ENCODE peak calls at places on chromosomes 2 and 18, in four cellular contexts. B is HFF-Myc, E is Panc1, J is HAP-1. C is an unnamed sample.

GRCh38 chr18:80167331-80167730 is 58.3 kb downstream of the ADNP2 start:
- DNase-seq in B (no peak), E (no peak), J (no peak), C (no peak)

GRCh38 chr2:111706481-111707001 is 177.5 kb downstream of the ANAPC1 start:
- DNase-seq in E (no peak), J (no peak), B (no peak), C (no peak)

GRCh38 chr18:3097082-3097481 is 84.1 kb upstream of the LPIN2 start:
- DNase-seq in B (no peak), J (no peak), E (no peak), C (no peak)

GRCh38 chr2:134261398-134262131 is 7.7 kb downstream of the MGAT5 start:
- DNase-seq in E (no peak), B (no peak), J (no peak), C (no peak)

GRCh38 chr2:151238527-151239487 is 22.9 kb downstream of the RBM43 start:
- DNase-seq in J (peak; percentile 63), E (no peak), B (no peak), C (peak; percentile 46)

GRCh38 chr18:3623769-3624545 is 174.0 kb downstream of the TGIF1 start:
- DNase-seq in J (no peak), E (peak; percentile 95), B (peak; percentile 87), C (peak; percentile 95)

GRCh38 chr2:234588054-234588430 is 91.2 kb upstream of the ARL4C start:
- DNase-seq in E (no peak), B (no peak), J (no peak), C (no peak)

GRCh38 chr2:111981666-111982065 is 73.4 kb upstream of the TMEM87B start:
- DNase-seq in J (no peak), E (no peak), B (no peak), C (no peak)

GRCh38 chr2:4937550-4937949 is 754.6 kb upstream of the SOX11 start:
- DNase-seq in B (no peak), E (no peak), J (no peak), C (no peak)

GRCh38 chr2:231364961-231365810 is 30.3 kb upstream of the B3GNT7 start:
- DNase-seq in E (peak; percentile 82), B (peak; percentile 76), J (peak; percentile 94), C (peak; percentile 45)

GRCh38 chr2:232545511-232546375 is 4.6 kb downstream of the TIGD1 start:
- DNase-seq in E (no peak), J (no peak), B (no peak), C (no peak)

GRCh38 chr18:48872234-48873145 is 78.3 kb downstream of the SMAD7 start:
- DNase-seq in J (no peak), E (no peak), B (no peak), C (peak; percentile 19)

GRCh38 chr18:49500136-49500921 is 13.3 kb upstream of the C18orf32 start:
- DNase-seq in E (no peak), J (peak; percentile 96), B (no peak), C (no peak)

GRCh38 chr2:206701952-206702630 is 16.1 kb downstream of the DYTN start:
- DNase-seq in J (no peak), E (no peak), B (no peak), C (no peak)

GRCh38 chr2:129936334-129936934 is 43.0 kb upstream of the RAB6C start:
- DNase-seq in J (no peak), E (no peak), B (no peak), C (no peak)

GRCh38 chr2:237665713-237666143 is 38.3 kb downstream of the LRRFIP1 start:
- DNase-seq in J (peak; percentile 44), E (no peak), B (no peak), C (no peak)

GRCh38 chr2:96306370-96306769 is 1.0 kb upstream of the SNRNP200 start:
- DNase-seq in B (no peak), E (no peak), J (no peak), C (no peak)

GRCh38 chr2:200003444-200003843 is 48.1 kb downstream of the MAIP1 start:
- DNase-seq in J (no peak), B (no peak), E (no peak), C (no peak)

GRCh38 chr2:121335294-121336290 is 50.6 kb upstream of the TFCP2L1 start:
- DNase-seq in J (no peak), B (no peak), E (no peak), C (no peak)

GRCh38 chr18:3466051-3466450 is 16.1 kb downstream of the TGIF1 start:
- DNase-seq in B (peak; percentile 65), E (no peak), J (no peak), C (no peak)

GRCh38 chr2:111167238-111168162 is 46.8 kb downstream of the BCL2L11 start:
- DNase-seq in J (no peak), E (no peak), B (no peak), C (no peak)

GRCh38 chr2:206274434-206275273 is at the start of gene ZDBF2:
- DNase-seq in J (peak; percentile 38), B (no peak), E (no peak), C (no peak)

GRCh38 chr2:127906206-127906926 is 20.6 kb upstream of the AMMECR1L start:
- DNase-seq in B (no peak), E (no peak), J (no peak), C (no peak)

GRCh38 chr2:9570182-9571060 is 14.8 kb upstream of the ADAM17 start:
- DNase-seq in J (no peak), E (no peak), B (no peak), C (no peak)

GRCh38 chr2:42249284-42249683 is 80.1 kb downstream of the EML4 start:
- DNase-seq in E (no peak), B (no peak), J (no peak), C (no peak)

GRCh38 chr18:74171910-74172606 is 23.7 kb downstream of the TIMM21 start:
- DNase-seq in B (no peak), E (no peak), J (no peak), C (no peak)
- H3K4me3 ChIP-seq in B (no peak overlapping the region), E (peak overlapping the region; percentile 31), J (no peak overlapping the region), C (no peak overlapping the region)

GRCh38 chr2:57893800-57894199 is 152.8 kb upstream of the VRK2 start:
- DNase-seq in J (no peak), B (no peak), E (no peak), C (no peak)

GRCh38 chr2:57892920-57893319 is 153.7 kb upstream of the VRK2 start:
- DNase-seq in B (no peak), E (no peak), J (no peak), C (no peak)

GRCh38 chr2:57890462-57890861 is 156.1 kb upstream of the VRK2 start:
- DNase-seq in J (no peak), B (peak; percentile 16), E (no peak), C (peak; percentile 38)

GRCh38 chr2:57893347-57893746 is 153.3 kb upstream of the VRK2 start:
- DNase-seq in J (no peak), B (no peak), E (no peak), C (no peak)

DNA sequence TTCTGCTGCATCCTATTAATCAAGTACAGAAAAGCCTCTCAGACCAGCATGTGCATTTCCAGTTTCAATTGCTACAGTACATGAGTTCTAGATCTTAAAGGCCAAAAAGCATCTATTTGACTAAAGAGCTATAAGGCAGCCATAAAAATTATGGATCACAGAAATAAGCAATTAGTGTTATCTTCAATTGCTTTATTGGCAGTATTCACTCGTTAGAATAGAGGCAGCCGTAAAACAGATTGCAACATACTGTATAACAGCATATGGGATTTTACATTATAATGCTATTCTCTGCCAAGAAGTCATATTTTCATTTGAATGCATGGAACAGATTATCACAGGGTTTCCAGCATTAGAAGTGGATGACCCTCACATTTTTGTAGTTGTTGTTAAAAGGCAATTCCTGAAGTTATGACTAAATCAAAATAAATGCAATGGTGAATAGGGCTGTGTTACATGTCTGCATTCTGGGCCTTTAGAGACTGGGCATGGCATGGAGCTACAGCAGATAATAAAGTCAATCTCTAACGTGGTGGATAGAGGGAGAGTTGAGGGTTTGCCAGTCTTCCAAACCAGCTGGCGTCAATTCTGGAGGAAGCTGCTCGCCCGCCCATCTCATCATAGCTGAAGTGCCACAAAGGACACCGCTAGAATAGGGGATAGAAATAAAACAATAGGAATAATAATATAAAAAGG is 155.5 kb upstream of the VRK2 start:
- DNase-seq in E (no peak), B (no peak), J (peak; percentile 38), C (peak; percentile 41)
- H3K4me3 ChIP-seq in E (no peak overlapping the region), B (no peak overlapping the region), J (no peak overlapping the region), C (no peak overlapping the region)

GRCh38 chr2:53826587-53827397 is 33.0 kb downstream of the GPR75 start:
- DNase-seq in J (no peak), B (no peak), E (no peak), C (no peak)
- H3K4me3 ChIP-seq in J (no peak overlapping the region), B (no peak overlapping the region), E (no peak overlapping the region), C (no peak overlapping the region)

DNA sequence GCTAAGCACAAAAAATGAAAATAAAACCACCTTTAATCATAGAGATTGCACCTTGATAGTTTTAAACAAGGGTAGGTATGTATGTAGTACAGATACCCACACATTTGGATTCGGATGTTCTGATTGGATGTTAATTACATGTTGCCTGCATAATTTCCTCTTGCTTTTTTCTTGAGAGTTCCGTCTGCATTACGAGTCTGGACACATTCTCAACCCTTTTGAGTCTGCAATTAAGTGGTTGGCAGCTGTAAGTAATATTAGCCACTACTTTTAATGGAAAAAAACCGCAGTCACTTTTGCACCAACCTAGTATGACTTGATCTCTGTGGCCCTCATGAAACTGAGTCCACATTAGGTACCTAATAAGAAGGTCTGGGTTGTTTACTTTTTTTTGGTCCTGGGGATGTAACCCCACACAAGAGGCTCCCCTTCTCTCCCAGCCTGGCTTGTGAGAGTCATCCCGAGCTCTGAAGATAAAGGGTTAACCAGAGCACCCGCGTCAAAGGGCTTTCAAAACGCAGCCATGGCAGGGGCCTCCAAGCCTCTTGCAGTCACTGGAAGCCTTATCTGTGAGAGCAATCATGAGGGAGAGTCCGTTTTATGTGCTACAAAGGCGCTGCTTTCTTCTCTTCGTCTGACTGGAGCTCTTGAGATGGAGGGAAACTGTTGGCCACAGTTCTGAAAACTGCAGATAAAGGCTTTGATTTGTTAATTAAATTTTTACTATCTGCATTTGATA is 217.4 kb downstream of the VAPA start:
- DNase-seq in B (no peak), J (peak; percentile 8), E (no peak), C (no peak)
- H3K4me3 ChIP-seq in B (no peak overlapping the region), J (peak overlapping the region; percentile 5), E (no peak overlapping the region), C (no peak overlapping the region)

DNA sequence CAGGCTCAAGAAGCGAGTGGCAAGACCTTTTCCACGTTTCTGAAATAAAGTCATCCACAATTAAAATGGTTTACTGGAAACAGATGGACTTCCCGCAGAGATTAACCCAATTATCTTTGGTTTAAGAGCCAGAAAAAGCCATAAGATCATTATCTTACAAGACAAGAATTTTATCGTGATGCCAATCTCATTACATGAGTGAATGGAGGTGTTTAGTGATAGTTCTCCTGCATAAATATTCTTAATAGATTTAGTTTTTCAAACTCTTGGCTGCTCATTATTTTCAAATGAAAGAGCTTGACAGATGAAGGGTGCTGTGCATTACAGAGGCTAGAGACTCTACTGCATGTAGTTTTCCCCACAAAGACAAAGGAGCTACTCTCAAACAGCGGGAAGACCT is 1028.4 kb upstream of the PIK3C3 start:
- DNase-seq in J (peak; percentile 83), E (no peak), B (no peak), C (peak; percentile 12)
- H3K4me3 ChIP-seq in J (no peak overlapping the region), E (no peak overlapping the region), B (no peak overlapping the region), C (no peak overlapping the region)

GRCh38 chr2:161245671-161246070 is 62.6 kb upstream of the PSMD14 start:
- DNase-seq in E (no peak), B (no peak), J (no peak), C (no peak)
- H3K4me3 ChIP-seq in E (no peak overlapping the region), B (no peak overlapping the region), J (no peak overlapping the region), C (no peak overlapping the region)

GRCh38 chr2:25400576-25401241 is 59.0 kb upstream of the DNMT3A start:
- DNase-seq in E (no peak), B (no peak), J (peak; percentile 76), C (no peak)
- H3K4me3 ChIP-seq in E (no peak overlapping the region), B (no peak overlapping the region), J (no peak overlapping the region), C (no peak overlapping the region)

GRCh38 chr2:46981662-46982351 is 66.2 kb upstream of the MCFD2 start:
- DNase-seq in J (no peak), B (no peak), E (no peak), C (no peak)
- H3K4me3 ChIP-seq in J (no peak overlapping the region), B (no peak overlapping the region), E (no peak overlapping the region), C (no peak overlapping the region)

C was measured in AG04449.